ENCODE peak calls at places on chromosomes 6 and 20, in eight cellular contexts. One of them, this sample, is unnamed.

GRCh38 chr6:154460306-154461071 is 50.0 kb downstream of the CNKSR3 start:
- DNase-seq in PC-3: peak; percentile 26
- DNase-seq in CD8-positive, alpha-beta T cell: no peak
- DNase-seq in neural progenitor cell: no peak
- DNase-seq in MM.1S: no peak
- DNase-seq in gastrocnemius medialis: no peak
- DNase-seq in SK-N-SH: no peak
- DNase-seq in heart right ventricle: no peak
- DNase-seq in this sample: no peak

GRCh38 chr6:47073125-47074110 is 31.3 kb upstream of the ADGRF1 start:
- DNase-seq in PC-3: peak; percentile 41
- DNase-seq in CD8-positive, alpha-beta T cell: no peak
- DNase-seq in neural progenitor cell: no peak
- DNase-seq in MM.1S: no peak
- DNase-seq in gastrocnemius medialis: no peak
- DNase-seq in SK-N-SH: no peak
- DNase-seq in heart right ventricle: no peak
- DNase-seq in this sample: no peak

GRCh38 chr6:46130665-46131064 is 876 bp downstream of the ENPP4 start:
- DNase-seq in PC-3: peak; percentile 10
- DNase-seq in CD8-positive, alpha-beta T cell: no peak
- DNase-seq in neural progenitor cell: no peak
- DNase-seq in MM.1S: no peak
- DNase-seq in gastrocnemius medialis: no peak
- DNase-seq in SK-N-SH: no peak
- DNase-seq in heart right ventricle: no peak
- DNase-seq in this sample: no peak

GRCh38 chr20:32124916-32125454 is 15.5 kb downstream of the TM9SF4 start:
- DNase-seq in PC-3: no peak
- DNase-seq in CD8-positive, alpha-beta T cell: no peak
- DNase-seq in neural progenitor cell: no peak
- DNase-seq in MM.1S: no peak
- DNase-seq in gastrocnemius medialis: no peak
- DNase-seq in SK-N-SH: no peak
- DNase-seq in heart right ventricle: no peak
- DNase-seq in this sample: no peak

GRCh38 chr20:41510847-41511453 is 107.2 kb downstream of the CHD6 start:
- DNase-seq in PC-3: no peak
- DNase-seq in CD8-positive, alpha-beta T cell: no peak
- DNase-seq in neural progenitor cell: no peak
- DNase-seq in MM.1S: no peak
- DNase-seq in gastrocnemius medialis: no peak
- DNase-seq in SK-N-SH: no peak
- DNase-seq in heart right ventricle: no peak
- DNase-seq in this sample: no peak

GRCh38 chr20:15860850-15861249 is 712.4 kb downstream of the KIF16B start:
- DNase-seq in PC-3: no peak
- DNase-seq in CD8-positive, alpha-beta T cell: no peak
- DNase-seq in neural progenitor cell: no peak
- DNase-seq in MM.1S: no peak
- DNase-seq in gastrocnemius medialis: no peak
- DNase-seq in SK-N-SH: no peak
- DNase-seq in heart right ventricle: no peak
- DNase-seq in this sample: no peak

GRCh38 chr20:50226093-50226974 is 35.7 kb downstream of the CEBPB start:
- DNase-seq in PC-3: no peak
- DNase-seq in CD8-positive, alpha-beta T cell: no peak
- DNase-seq in neural progenitor cell: no peak
- DNase-seq in MM.1S: no peak
- DNase-seq in gastrocnemius medialis: peak; percentile 47
- DNase-seq in SK-N-SH: no peak
- DNase-seq in heart right ventricle: no peak
- DNase-seq in this sample: peak; percentile 68

GRCh38 chr20:8913452-8913851 is 155.4 kb upstream of the PLCB4 start:
- DNase-seq in PC-3: no peak
- DNase-seq in CD8-positive, alpha-beta T cell: no peak
- DNase-seq in neural progenitor cell: no peak
- DNase-seq in MM.1S: no peak
- DNase-seq in gastrocnemius medialis: no peak
- DNase-seq in SK-N-SH: no peak
- DNase-seq in heart right ventricle: no peak
- DNase-seq in this sample: no peak

GRCh38 chr20:47544852-47545251 is 43.2 kb downstream of the NCOA3 start:
- DNase-seq in PC-3: no peak
- DNase-seq in CD8-positive, alpha-beta T cell: no peak
- DNase-seq in neural progenitor cell: no peak
- DNase-seq in MM.1S: no peak
- DNase-seq in gastrocnemius medialis: no peak
- DNase-seq in SK-N-SH: no peak
- DNase-seq in heart right ventricle: no peak
- DNase-seq in this sample: no peak

GRCh38 chr6:7991536-7991935 is 72.7 kb downstream of the BLOC1S5 start:
- DNase-seq in PC-3: no peak
- DNase-seq in CD8-positive, alpha-beta T cell: no peak
- DNase-seq in neural progenitor cell: no peak
- DNase-seq in MM.1S: peak; percentile 44
- DNase-seq in gastrocnemius medialis: no peak
- DNase-seq in SK-N-SH: no peak
- DNase-seq in heart right ventricle: no peak
- DNase-seq in this sample: no peak
- TF ChIP-seq CTCF in PC-3: no peak
- TF ChIP-seq CTCF in CD8-positive, alpha-beta T cell: no peak
- TF ChIP-seq CTCF in neural progenitor cell: no peak
- TF ChIP-seq CTCF in MM.1S: no peak
- TF ChIP-seq CTCF in gastrocnemius medialis: no peak
- TF ChIP-seq CTCF in SK-N-SH: no peak
- TF ChIP-seq CTCF in heart right ventricle: no peak
- TF ChIP-seq CTCF in this sample: no peak

GRCh38 chr6:30570760-30571084 is 520 bp upstream of the ABCF1 start:
- DNase-seq in PC-3: no peak
- DNase-seq in CD8-positive, alpha-beta T cell: no peak
- DNase-seq in neural progenitor cell: peak; percentile 11
- DNase-seq in MM.1S: no peak
- DNase-seq in gastrocnemius medialis: no peak
- DNase-seq in SK-N-SH: peak; percentile 20
- DNase-seq in heart right ventricle: peak; percentile 22
- DNase-seq in this sample: no peak
- H3K27ac ChIP-seq in PC-3: peak overlapping the region; percentile 2
- H3K27ac ChIP-seq in CD8-positive, alpha-beta T cell: peak overlapping the region; percentile 90
- H3K27ac ChIP-seq in neural progenitor cell: no peak overlapping the region
- H3K27ac ChIP-seq in MM.1S: peak overlapping the region; percentile 39
- H3K27ac ChIP-seq in gastrocnemius medialis: peak overlapping the region; percentile 99
- H3K27ac ChIP-seq in SK-N-SH: peak overlapping the region; percentile 95
- H3K27ac ChIP-seq in heart right ventricle: peak overlapping the region; percentile 45
- H3K27ac ChIP-seq in this sample: peak overlapping the region; percentile 83

GRCh38 chr6:85118233-85118632 is 331.6 kb upstream of the NT5E start:
- DNase-seq in PC-3: no peak
- DNase-seq in CD8-positive, alpha-beta T cell: no peak
- DNase-seq in neural progenitor cell: no peak
- DNase-seq in MM.1S: no peak
- DNase-seq in gastrocnemius medialis: no peak
- DNase-seq in SK-N-SH: peak; percentile 3
- DNase-seq in heart right ventricle: no peak
- DNase-seq in this sample: no peak
- TF ChIP-seq CTCF in PC-3: peak; percentile 30
- TF ChIP-seq CTCF in CD8-positive, alpha-beta T cell: no peak
- TF ChIP-seq CTCF in neural progenitor cell: peak; percentile 58
- TF ChIP-seq CTCF in MM.1S: peak; percentile 12
- TF ChIP-seq CTCF in gastrocnemius medialis: no peak
- TF ChIP-seq CTCF in SK-N-SH: peak; percentile 31
- TF ChIP-seq CTCF in heart right ventricle: no peak
- TF ChIP-seq CTCF in this sample: no peak

DNA sequence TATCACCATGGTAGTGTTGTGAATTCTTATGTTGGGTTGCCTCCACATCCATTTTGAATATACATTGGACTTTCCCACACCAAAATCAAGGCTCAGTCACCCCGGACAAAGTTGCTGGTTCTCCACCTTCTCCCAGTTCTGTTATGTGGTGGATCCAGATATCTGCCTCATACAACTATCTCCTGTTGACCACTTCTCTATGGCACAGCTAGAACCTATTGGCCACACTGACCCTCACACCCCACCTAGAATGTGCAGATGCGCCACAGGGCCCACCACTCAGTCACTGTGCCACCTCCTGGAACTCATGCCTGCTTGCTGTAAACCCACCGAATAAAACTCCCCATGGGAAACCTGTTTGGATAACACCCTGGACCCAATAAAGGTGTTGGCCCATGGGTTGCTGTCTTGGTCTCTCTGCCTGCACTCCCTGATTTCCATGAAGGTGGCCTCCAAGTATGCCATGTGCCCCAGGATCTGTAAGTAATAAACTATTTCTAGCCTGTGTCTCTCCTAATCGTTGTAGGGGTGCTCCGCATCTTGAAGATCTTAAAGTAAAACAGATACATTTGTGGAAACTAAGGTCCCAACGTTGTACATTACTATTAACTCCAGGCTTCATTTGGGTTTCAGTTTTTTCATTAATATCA is 7.2 kb upstream of the NQO2 start:
- DNase-seq in PC-3: no peak
- DNase-seq in CD8-positive, alpha-beta T cell: no peak
- DNase-seq in neural progenitor cell: no peak
- DNase-seq in MM.1S: no peak
- DNase-seq in gastrocnemius medialis: no peak
- DNase-seq in SK-N-SH: no peak
- DNase-seq in heart right ventricle: no peak
- DNase-seq in this sample: no peak
- H3K27ac ChIP-seq in PC-3: no peak overlapping the region
- H3K27ac ChIP-seq in CD8-positive, alpha-beta T cell: no peak overlapping the region
- H3K27ac ChIP-seq in neural progenitor cell: no peak overlapping the region
- H3K27ac ChIP-seq in MM.1S: no peak overlapping the region
- H3K27ac ChIP-seq in gastrocnemius medialis: no peak overlapping the region
- H3K27ac ChIP-seq in SK-N-SH: no peak overlapping the region
- H3K27ac ChIP-seq in heart right ventricle: no peak overlapping the region
- H3K27ac ChIP-seq in this sample: no peak overlapping the region